ENCODE peak calls at places on chromosomes 13 and 19, in four cellular contexts. One of them, this sample, is unnamed.

GRCh38 chr19:19146000-19146608 is 7.8 kb upstream of the TMEM161A start:
- DNase-seq in GM10248: peak
- DNase-seq in right lobe of liver: peak
- DNase-seq in esophagus squamous epithelium: no peak
- DNase-seq in this sample: peak

GRCh38 chr19:45103200-45103624 is 10.2 kb downstream of the PPP1R37 start:
- DNase-seq in GM10248: no peak
- DNase-seq in right lobe of liver: no peak
- DNase-seq in esophagus squamous epithelium: no peak
- DNase-seq in this sample: peak

GRCh38 chr13:20702530-20702929 is 969 bp upstream of the IL17D start:
- DNase-seq in GM10248: no peak
- DNase-seq in right lobe of liver: no peak
- DNase-seq in esophagus squamous epithelium: no peak
- DNase-seq in this sample: peak

GRCh38 chr13:52670726-52671125 is 18.1 kb downstream of the SUGT1 start:
- DNase-seq in GM10248: no peak
- DNase-seq in right lobe of liver: no peak
- DNase-seq in esophagus squamous epithelium: no peak
- DNase-seq in this sample: no peak

GRCh38 chr19:4722671-4723464 is 774 bp downstream of the DPP9 start:
- DNase-seq in GM10248: peak
- DNase-seq in right lobe of liver: peak
- DNase-seq in esophagus squamous epithelium: no peak
- DNase-seq in this sample: peak

GRCh38 chr13:19984430-19985218 is 26.1 kb downstream of the ZMYM2 start:
- DNase-seq in GM10248: peak
- DNase-seq in right lobe of liver: no peak
- DNase-seq in esophagus squamous epithelium: no peak
- DNase-seq in this sample: peak

GRCh38 chr19:13211426-13212308 is 61.5 kb downstream of the IER2 start:
- DNase-seq in GM10248: no peak
- DNase-seq in right lobe of liver: no peak
- DNase-seq in esophagus squamous epithelium: no peak
- DNase-seq in this sample: no peak

GRCh38 chr19:37303591-37304171 is 67.2 kb upstream of the ZNF527 start:
- DNase-seq in GM10248: no peak
- DNase-seq in right lobe of liver: no peak
- DNase-seq in esophagus squamous epithelium: no peak
- DNase-seq in this sample: no peak

GRCh38 chr13:39616087-39616694 is 13.2 kb upstream of the LHFPL6 start:
- DNase-seq in GM10248: peak
- DNase-seq in right lobe of liver: peak
- DNase-seq in esophagus squamous epithelium: no peak
- DNase-seq in this sample: peak

GRCh38 chr19:46954502-46955004 is 65.1 kb upstream of the NPAS1 start:
- DNase-seq in GM10248: peak
- DNase-seq in right lobe of liver: no peak
- DNase-seq in esophagus squamous epithelium: no peak
- DNase-seq in this sample: peak

GRCh38 chr19:58571575-58571947 is 1.6 kb downstream of the MZF1 start:
- DNase-seq in GM10248: no peak
- DNase-seq in right lobe of liver: peak
- DNase-seq in esophagus squamous epithelium: no peak
- DNase-seq in this sample: no peak

GRCh38 chr13:110348309-110348625 is 41.2 kb downstream of the COL4A2 start:
- DNase-seq in GM10248: no peak
- DNase-seq in right lobe of liver: no peak
- DNase-seq in esophagus squamous epithelium: no peak
- DNase-seq in this sample: no peak

GRCh38 chr13:23323946-23324709 is 109.4 kb downstream of the SACS start:
- DNase-seq in GM10248: no peak
- DNase-seq in right lobe of liver: no peak
- DNase-seq in esophagus squamous epithelium: no peak
- DNase-seq in this sample: no peak

GRCh38 chr13:110308377-110309158 is 1.5 kb downstream of the COL4A2 start:
- DNase-seq in GM10248: no peak
- DNase-seq in right lobe of liver: no peak
- DNase-seq in esophagus squamous epithelium: no peak
- DNase-seq in this sample: no peak

GRCh38 chr19:30092721-30093569 is 150.9 kb downstream of the URI1 start:
- DNase-seq in GM10248: no peak
- DNase-seq in right lobe of liver: no peak
- DNase-seq in esophagus squamous epithelium: no peak
- DNase-seq in this sample: no peak

GRCh38 chr13:112790735-112791641 is 101.2 kb downstream of the ATP11A start:
- DNase-seq in GM10248: no peak
- DNase-seq in right lobe of liver: no peak
- DNase-seq in esophagus squamous epithelium: no peak
- DNase-seq in this sample: no peak

GRCh38 chr13:44140146-44140545 is 233.5 kb upstream of the SERP2 start:
- DNase-seq in GM10248: no peak
- DNase-seq in right lobe of liver: no peak
- DNase-seq in esophagus squamous epithelium: no peak
- DNase-seq in this sample: no peak

GRCh38 chr19:9835507-9835949 is 410 bp downstream of the PIN1 start:
- DNase-seq in GM10248: no peak
- DNase-seq in right lobe of liver: no peak
- DNase-seq in esophagus squamous epithelium: no peak
- DNase-seq in this sample: no peak

GRCh38 chr19:51750381-51751124 is 1.1 kb downstream of the FPR1 start:
- DNase-seq in GM10248: no peak
- DNase-seq in right lobe of liver: no peak
- DNase-seq in esophagus squamous epithelium: no peak
- DNase-seq in this sample: no peak

GRCh38 chr19:574658-575526 is 2.5 kb downstream of the BSG start:
- DNase-seq in GM10248: peak
- DNase-seq in right lobe of liver: peak
- DNase-seq in esophagus squamous epithelium: no peak
- DNase-seq in this sample: peak

GRCh38 chr13:23254506-23254905 is 73.7 kb downstream of the SGCG start:
- DNase-seq in GM10248: no peak
- DNase-seq in right lobe of liver: no peak
- DNase-seq in esophagus squamous epithelium: no peak
- DNase-seq in this sample: no peak

GRCh38 chr19:2268480-2268830 is 12.2 kb upstream of the JSRP1 start:
- DNase-seq in GM10248: no peak
- DNase-seq in right lobe of liver: no peak
- DNase-seq in esophagus squamous epithelium: no peak
- DNase-seq in this sample: no peak

GRCh38 chr19:2270572-2271515 is 11.1 kb downstream of the PEAK3 start:
- DNase-seq in GM10248: peak
- DNase-seq in right lobe of liver: peak
- DNase-seq in esophagus squamous epithelium: peak
- DNase-seq in this sample: peak

GRCh38 chr19:2268861-2269243 is 12.6 kb upstream of the JSRP1 start:
- DNase-seq in GM10248: no peak
- DNase-seq in right lobe of liver: no peak
- DNase-seq in esophagus squamous epithelium: no peak
- DNase-seq in this sample: no peak

GRCh38 chr19:2270157-2270571 is 11.8 kb downstream of the PEAK3 start:
- DNase-seq in GM10248: no peak
- DNase-seq in right lobe of liver: peak
- DNase-seq in esophagus squamous epithelium: no peak
- DNase-seq in this sample: no peak

GRCh38 chr19:2269244-2270156 is 12.5 kb downstream of the PEAK3 start:
- DNase-seq in GM10248: peak
- DNase-seq in right lobe of liver: peak
- DNase-seq in esophagus squamous epithelium: peak
- DNase-seq in this sample: peak
- TF ChIP-seq CTCF in GM10248: no peak
- TF ChIP-seq CTCF in right lobe of liver: peak
- TF ChIP-seq CTCF in esophagus squamous epithelium: no peak
- TF ChIP-seq CTCF in this sample: no peak

GRCh38 chr13:102089177-102089576 is 312.7 kb downstream of the FGF14 start:
- DNase-seq in GM10248: no peak
- DNase-seq in right lobe of liver: no peak
- DNase-seq in esophagus squamous epithelium: no peak
- DNase-seq in this sample: no peak
- TF ChIP-seq CTCF in GM10248: no peak
- TF ChIP-seq CTCF in right lobe of liver: peak
- TF ChIP-seq CTCF in esophagus squamous epithelium: no peak
- TF ChIP-seq CTCF in this sample: no peak

DNA sequence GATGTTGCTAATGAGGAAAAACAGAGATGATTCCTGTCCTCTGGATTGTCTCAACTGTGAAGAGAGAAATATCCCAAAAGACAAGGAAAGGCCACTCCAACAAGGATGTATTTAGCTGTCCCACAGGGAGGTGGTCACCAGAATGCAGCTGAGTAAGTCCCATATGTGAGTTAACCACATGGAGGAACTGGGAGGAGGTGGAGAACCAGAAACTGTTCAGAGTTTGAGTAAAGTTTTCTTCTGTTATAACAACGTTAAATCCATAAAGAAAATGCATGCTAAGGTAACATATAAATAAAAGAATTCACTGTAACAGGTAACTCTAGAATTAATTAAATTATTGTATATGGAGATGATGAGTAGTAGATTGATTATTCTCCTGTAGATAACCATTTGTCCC is 5.3 kb downstream of the ZNF763 start:
- DNase-seq in GM10248: no peak
- DNase-seq in right lobe of liver: no peak
- DNase-seq in esophagus squamous epithelium: no peak
- DNase-seq in this sample: no peak
- TF ChIP-seq CTCF in GM10248: no peak
- TF ChIP-seq CTCF in right lobe of liver: no peak
- TF ChIP-seq CTCF in esophagus squamous epithelium: no peak
- TF ChIP-seq CTCF in this sample: no peak

DNA sequence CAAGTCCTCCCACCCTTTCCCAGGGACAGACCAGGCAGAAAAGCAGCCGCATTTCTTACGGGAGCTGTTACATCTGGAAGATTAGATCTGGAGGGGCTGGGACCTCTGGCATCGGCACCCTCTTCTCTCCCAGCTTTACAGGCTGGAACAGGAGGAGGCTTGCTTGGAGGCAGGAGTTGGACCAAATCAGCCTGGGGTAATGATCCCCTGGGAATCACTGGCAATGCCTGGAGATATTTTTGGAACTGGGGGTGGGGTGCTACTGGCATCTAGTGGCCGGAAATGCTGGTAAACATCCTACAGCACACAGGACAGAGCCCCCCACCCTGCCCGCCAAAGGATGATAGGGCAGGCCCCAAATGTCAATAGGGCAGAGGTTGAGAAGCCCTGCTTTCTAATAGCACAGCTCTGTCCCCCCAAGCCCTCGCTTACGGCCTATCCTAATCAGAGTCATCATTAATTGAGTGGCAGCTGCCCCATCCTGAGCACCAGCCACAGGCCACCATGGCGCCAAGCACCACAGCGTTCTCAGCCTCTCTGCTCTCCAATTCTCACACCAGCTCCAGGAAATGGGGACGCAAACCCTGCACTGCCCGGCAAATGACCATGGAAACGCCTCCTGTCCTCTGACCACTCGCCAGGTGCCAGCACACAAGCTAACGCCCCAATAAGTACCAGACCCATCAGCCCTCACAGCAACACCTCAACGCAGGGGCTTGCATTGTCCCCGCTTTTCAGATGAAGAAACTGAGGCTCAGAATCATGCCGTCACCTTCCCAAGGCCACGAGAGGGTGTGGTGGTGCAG is 20.6 kb downstream of the LRRC4B start:
- DNase-seq in GM10248: no peak
- DNase-seq in right lobe of liver: no peak
- DNase-seq in esophagus squamous epithelium: no peak
- DNase-seq in this sample: no peak
- TF ChIP-seq CTCF in GM10248: no peak
- TF ChIP-seq CTCF in right lobe of liver: no peak
- TF ChIP-seq CTCF in esophagus squamous epithelium: no peak
- TF ChIP-seq CTCF in this sample: no peak